ENCODE peak calls at places on chromosomes 7 and 10, in ten cellular contexts. R, Y, F, L, N, T, D, V, H and A are unnamed samples.

GRCh38 chr10:22054946-22055345 is 51.4 kb upstream of the DNAJC1 start:
- DNase-seq in V (no peak), D (no peak), N (peak), L (no peak), H (no peak), F (no peak), Y (no peak), R (no peak), T (no peak), A (no peak)

GRCh38 chr10:131814567-131815290 is 86.1 kb upstream of the PPP2R2D start:
- DNase-seq in Y (peak), H (peak), V (no peak), T (no peak), D (no peak), L (no peak), R (no peak), F (no peak), N (no peak), A (no peak)

GRCh38 chr10:119441921-119442757 is 100.4 kb downstream of the RGS10 start:
- DNase-seq in F (no peak), Y (no peak), L (no peak), H (no peak), N (no peak), D (no peak), T (no peak), V (no peak), R (no peak), A (peak)

GRCh38 chr7:67018940-67019339 is 22.3 kb downstream of the TYW1 start:
- DNase-seq in V (no peak), H (no peak), D (no peak), F (no peak), R (no peak), N (no peak), L (no peak), Y (no peak), T (no peak), A (no peak)

GRCh38 chr10:75403144-75404022 is 1.8 kb upstream of the ZNF503 start:
- DNase-seq in D (peak), L (no peak), H (no peak), Y (peak), N (peak), T (peak), F (peak), V (peak), R (peak), A (no peak)

GRCh38 chr10:90856261-90856660 is 1.6 kb downstream of the HTR7 start:
- DNase-seq in H (no peak), Y (no peak), T (no peak), F (no peak), V (no peak), R (no peak), N (peak), L (no peak), D (no peak), A (no peak)

GRCh38 chr10:22837771-22838170 is 90.1 kb upstream of the ARMC3 start:
- DNase-seq in R (no peak), L (no peak), D (no peak), V (no peak), N (no peak), F (no peak), H (no peak), T (no peak), Y (no peak), A (no peak)

GRCh38 chr7:33719059-33719581 is 186.2 kb upstream of the BMPER start:
- DNase-seq in V (no peak), L (no peak), H (no peak), F (peak), R (no peak), D (no peak), Y (no peak), N (peak), T (peak), A (no peak)

GRCh38 chr7:38410056-38410455 is 136.6 kb upstream of the TARP start:
- DNase-seq in T (no peak), F (no peak), D (no peak), Y (no peak), R (no peak), N (no peak), H (no peak), L (no peak), V (no peak), A (no peak)

GRCh38 chr7:5282464-5283316 is at the start of gene SLC29A4:
- DNase-seq in L (no peak), D (peak), R (peak), V (no peak), H (no peak), T (peak), F (peak), Y (peak), N (no peak), A (peak)

GRCh38 chr7:49166441-49166840 is 242.1 kb downstream of the CDC14C start:
- DNase-seq in Y (no peak), H (no peak), F (no peak), L (no peak), D (no peak), N (peak), R (peak), T (peak), V (no peak), A (peak)

GRCh38 chr10:10917031-10917430 is 100.6 kb upstream of the CELF2 start:
- DNase-seq in N (no peak), F (no peak), H (no peak), V (no peak), T (no peak), R (no peak), D (no peak), Y (no peak), L (no peak), A (no peak)

GRCh38 chr7:139647085-139647484 is 123.6 kb downstream of the CLEC2L start:
- DNase-seq in N (peak), T (no peak), D (no peak), L (no peak), R (no peak), V (no peak), F (no peak), H (no peak), Y (no peak), A (no peak)

GRCh38 chr10:123704812-123705211 is 38.7 kb downstream of the GPR26 start:
- DNase-seq in L (no peak), H (no peak), R (peak), N (no peak), Y (no peak), T (no peak), F (no peak), V (no peak), D (no peak), A (no peak)

GRCh38 chr10:20986049-20986448 is 88.9 kb upstream of the NEBL start:
- DNase-seq in Y (no peak), L (no peak), H (no peak), R (no peak), N (peak), F (no peak), D (no peak), V (no peak), T (no peak), A (no peak)

GRCh38 chr7:70762697-70763096 is 369.2 kb upstream of the GALNT17 start:
- DNase-seq in R (no peak), F (no peak), T (no peak), V (no peak), Y (no peak), D (no peak), H (no peak), N (no peak), L (no peak), A (no peak)

GRCh38 chr10:112899396-112900065 is 50.5 kb upstream of the TCF7L2 start:
- DNase-seq in D (peak), Y (no peak), V (no peak), R (no peak), H (no peak), F (no peak), N (no peak), T (no peak), L (no peak), A (no peak)

GRCh38 chr7:130352335-130353074 is 7.9 kb downstream of the CPA5 start:
- DNase-seq in H (no peak), R (no peak), F (peak), L (no peak), V (no peak), D (no peak), N (peak), Y (no peak), T (peak), A (no peak)

GRCh38 chr10:123970207-123970926 is 78.8 kb upstream of the CPXM2 start:
- DNase-seq in N (no peak), T (peak), F (no peak), H (no peak), L (no peak), V (no peak), R (no peak), D (no peak), Y (no peak), A (no peak)

GRCh38 chr10:506451-507354 is 182.8 kb downstream of the DIP2C start:
- DNase-seq in H (no peak), D (no peak), L (no peak), R (no peak), Y (peak), T (no peak), F (no peak), N (no peak), V (no peak), A (no peak)

GRCh38 chr10:116538461-116538860 is 7.3 kb upstream of the PNLIP start:
- DNase-seq in H (no peak), R (no peak), L (no peak), T (peak), N (peak), F (no peak), Y (no peak), V (no peak), D (no peak), A (no peak)

GRCh38 chr10:130045091-130045652 is 65.5 kb downstream of the C10orf143 start:
- DNase-seq in N (no peak), L (no peak), H (peak), D (no peak), R (peak), Y (no peak), T (peak), F (peak), V (no peak), A (no peak)

GRCh38 chr10:90557385-90557784 is 300.5 kb downstream of the HTR7 start:
- DNase-seq in D (no peak), V (no peak), T (no peak), H (no peak), F (no peak), N (no peak), L (no peak), R (no peak), Y (no peak), A (no peak)

GRCh38 chr7:50513166-50513871 is 51.9 kb downstream of the DDC start:
- DNase-seq in H (no peak), L (no peak), V (no peak), F (no peak), N (no peak), Y (no peak), R (no peak), T (no peak), D (no peak), A (no peak)

GRCh38 chr10:43122096-43122495 is 16.1 kb upstream of the CSGALNACT2 start:
- DNase-seq in H (peak), T (no peak), N (no peak), D (no peak), F (no peak), V (no peak), R (no peak), Y (no peak), L (no peak), A (no peak)

GRCh38 chr10:127977368-127978009 is 70.6 kb downstream of the PTPRE start:
- DNase-seq in Y (no peak), H (peak), N (peak), R (peak), T (peak), D (peak), F (peak), V (no peak), L (no peak), A (no peak)

GRCh38 chr7:130381468-130382312 is 1.4 kb downstream of the CPA1 start:
- DNase-seq in D (peak), R (no peak), L (no peak), Y (no peak), H (peak), N (peak), T (no peak), F (no peak), V (no peak), A (no peak)

GRCh38 chr10:44173558-44173894 is 211.4 kb downstream of the CXCL12 start:
- DNase-seq in V (no peak), T (peak), Y (no peak), D (no peak), N (no peak), H (no peak), F (no peak), L (no peak), R (no peak), A (no peak)

GRCh38 chr10:91512458-91512857 is 102.3 kb downstream of the HECTD2 start:
- DNase-seq in L (no peak), N (no peak), F (no peak), H (no peak), R (no peak), T (no peak), Y (no peak), V (no peak), D (no peak), A (no peak)

GRCh38 chr7:16078076-16078952 is 343.0 kb downstream of the CRPPA start:
- DNase-seq in L (no peak), T (peak), F (peak), Y (no peak), N (peak), R (peak), V (peak), D (peak), H (no peak), A (peak)

GRCh38 chr7:129089521-129090212 is 34.8 kb upstream of the TNPO3 start:
- DNase-seq in F (peak), V (no peak), Y (no peak), L (no peak), R (peak), T (peak), H (no peak), N (peak), D (no peak), A (no peak)

GRCh38 chr10:90968448-90969086 is 47.7 kb upstream of the ANKRD1 start:
- DNase-seq in R (no peak), T (peak), F (peak), D (no peak), H (no peak), L (no peak), V (no peak), N (peak), Y (no peak), A (no peak)

GRCh38 chr10:124642076-124642710 is 102.0 kb downstream of the FAM53B start:
- DNase-seq in Y (no peak), T (no peak), F (no peak), D (no peak), V (no peak), N (no peak), H (no peak), L (no peak), R (peak), A (no peak)

GRCh38 chr10:58266003-58266825 is 1.5 kb downstream of the IPMK start:
- DNase-seq in N (peak), V (no peak), H (no peak), D (no peak), T (peak), L (no peak), R (peak), Y (no peak), F (peak), A (peak)

GRCh38 chr7:121752706-121753105 is 120.3 kb upstream of the PTPRZ1 start:
- DNase-seq in T (peak), R (peak), Y (no peak), L (no peak), N (peak), D (no peak), F (peak), H (no peak), V (no peak), A (no peak)

GRCh38 chr10:59906417-59907202 is at the start of gene CCDC6:
- DNase-seq in V (peak), D (peak), F (peak), T (peak), L (peak), R (peak), N (peak), Y (peak), H (peak), A (peak)

GRCh38 chr7:112726076-112726475 is 64.1 kb downstream of the TMEM168 start:
- DNase-seq in H (no peak), R (peak), F (no peak), N (no peak), L (no peak), Y (no peak), T (no peak), V (no peak), D (peak), A (no peak)

DNA sequence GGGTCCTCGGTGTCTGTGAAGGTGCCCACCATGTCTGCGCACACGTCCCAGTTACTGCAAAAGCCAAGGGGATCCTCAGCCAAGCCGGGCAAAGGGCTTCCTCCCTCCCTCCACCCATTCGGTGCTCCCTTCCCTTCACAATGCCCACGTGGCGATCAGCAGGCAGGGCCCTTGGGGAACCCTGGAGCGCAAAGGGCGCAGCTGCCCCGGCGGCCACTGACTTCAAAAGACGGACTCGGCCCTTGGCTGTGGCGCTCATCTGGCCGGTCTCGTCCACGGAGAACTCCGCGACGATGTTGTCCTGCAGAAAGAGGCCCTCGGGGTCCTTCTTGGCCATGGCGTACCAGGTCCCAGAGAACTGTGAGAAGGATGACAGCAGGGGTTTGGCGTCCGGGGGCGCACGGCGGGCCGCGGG is 582 bp downstream of the RBP4 start:
- DNase-seq in T (no peak), H (no peak), N (no peak), F (no peak), D (no peak), R (no peak), Y (no peak), V (no peak), L (no peak), A (no peak)
- H3K4me3 ChIP-seq in T (no peak), H (peak), N (no peak), F (no peak), D (no peak), R (no peak), Y (no peak), V (no peak), L (no peak), A (no peak)

DNA sequence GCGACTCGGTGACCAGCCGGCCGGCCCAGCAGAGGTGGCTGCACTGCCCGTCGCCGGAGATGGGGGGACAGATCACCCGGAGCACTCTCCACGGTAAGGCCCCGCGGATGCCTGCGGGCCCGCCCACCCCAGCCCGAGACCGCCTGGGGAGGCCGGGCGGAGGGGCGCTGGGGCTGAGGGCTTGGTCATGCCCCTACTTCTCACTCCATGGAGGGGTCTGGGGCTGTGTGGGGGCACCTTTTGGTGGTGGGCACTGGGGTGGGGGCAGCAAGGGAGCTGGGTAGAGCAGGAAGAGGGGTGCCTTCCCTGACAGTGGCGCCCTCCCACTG is 61.8 kb downstream of the NEURL1 start:
- DNase-seq in D (no peak), R (no peak), F (no peak), H (no peak), L (no peak), N (no peak), V (no peak), Y (no peak), T (no peak), A (no peak)
- H3K4me3 ChIP-seq in D (no peak), R (no peak), F (peak), H (peak), L (peak), N (no peak), V (peak), Y (peak), T (peak), A (no peak)

GRCh38 chr10:24790073-24790472 is 66.4 kb upstream of the ARHGAP21 start:
- DNase-seq in N (no peak), V (no peak), T (no peak), R (no peak), Y (no peak), D (no peak), H (no peak), L (no peak), F (no peak), A (no peak)

GRCh38 chr10:24790599-24790998 is 66.9 kb upstream of the ARHGAP21 start:
- DNase-seq in T (no peak), L (no peak), N (no peak), Y (no peak), H (no peak), R (no peak), D (no peak), V (peak), F (no peak), A (no peak)

GRCh38 chr10:24793648-24794379 is 70.1 kb upstream of the ARHGAP21 start:
- DNase-seq in H (no peak), F (peak), Y (no peak), R (no peak), T (peak), D (no peak), L (no peak), N (peak), V (no peak), A (no peak)

GRCh38 chr10:24791129-24791733 is 67.5 kb upstream of the ARHGAP21 start:
- DNase-seq in Y (no peak), H (no peak), N (no peak), L (no peak), V (no peak), T (no peak), R (no peak), F (no peak), D (no peak), A (no peak)
- H3K4me3 ChIP-seq in Y (no peak), H (no peak), N (no peak), L (no peak), V (no peak), T (no peak), R (no peak), F (no peak), D (no peak), A (no peak)

DNA sequence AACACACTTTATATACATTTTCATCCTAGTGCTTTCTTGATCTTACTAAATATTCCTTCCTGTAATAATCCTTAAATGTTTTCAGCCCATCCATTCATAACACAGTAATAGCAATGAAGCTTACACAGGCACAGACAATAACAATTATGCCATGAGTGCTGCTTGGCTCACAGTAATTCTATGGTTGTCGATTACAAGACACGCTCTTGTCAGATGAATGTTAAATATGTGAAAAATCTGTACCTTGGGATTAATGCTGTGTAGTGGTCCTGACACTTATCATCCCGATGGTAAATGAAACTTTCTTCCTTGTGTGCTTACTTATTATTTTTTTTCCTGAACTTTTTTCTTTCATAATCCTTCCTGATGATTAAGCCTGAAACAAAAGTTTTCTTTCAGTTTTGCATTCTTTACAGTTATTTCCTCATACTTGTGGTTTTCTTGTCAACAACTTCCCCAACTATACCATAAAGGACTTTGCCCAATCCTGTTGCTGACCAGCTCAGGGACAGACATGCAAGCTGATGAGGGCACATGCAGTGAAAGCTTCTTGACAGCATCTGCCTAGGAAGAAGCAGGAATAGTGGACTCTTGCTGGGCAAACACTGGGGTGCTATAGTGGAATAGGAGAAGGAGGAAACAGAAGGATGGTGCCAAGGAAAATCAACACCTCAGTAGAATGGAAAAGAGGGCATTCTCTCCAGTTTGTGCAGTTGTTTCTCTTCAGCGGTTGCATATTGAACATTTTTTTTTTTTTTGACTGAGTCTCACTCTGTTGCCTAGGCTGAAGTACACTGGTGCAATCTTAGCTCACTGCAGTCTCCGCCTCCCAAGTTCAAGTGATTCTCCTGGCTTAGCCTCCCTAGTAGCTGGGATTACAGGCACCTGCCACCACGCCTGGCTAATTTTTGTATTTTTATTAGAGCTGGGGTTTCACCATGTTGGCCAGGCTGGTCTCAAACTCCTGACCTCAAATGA is 6.7 kb upstream of the MGAM2 start:
- DNase-seq in Y (no peak), H (no peak), L (no peak), V (no peak), F (peak), T (peak), D (no peak), N (peak), R (peak), A (no peak)
- H3K4me3 ChIP-seq in Y (no peak), H (no peak), L (no peak), V (no peak), F (no peak), T (peak), D (no peak), N (no peak), R (peak), A (no peak)

GRCh38 chr10:80473096-80473657 is 19.1 kb downstream of the TSPAN14 start:
- DNase-seq in Y (no peak), D (no peak), V (no peak), T (no peak), H (no peak), N (no peak), L (no peak), R (no peak), F (no peak), A (no peak)
- H3K4me3 ChIP-seq in Y (no peak), D (no peak), V (no peak), T (no peak), H (no peak), N (no peak), L (no peak), R (no peak), F (no peak), A (no peak)